ENCODE peak calls at places on chromosomes 7 and 10, in four cellular contexts. H is Peyer's patch, D is Panc1, V is GM23248. K is an unnamed sample. For H3K4me1, the result is how much of the 10 kb centered on the place peaks cover.

GRCh38 chr10:76711374-76711997 is 926.1 kb downstream of the KCNMA1 start:
- DNase-seq in V (no peak), H (no peak), D (no peak), K (no peak)

GRCh38 chr7:922334-923107 is 32.0 kb downstream of the ADAP1 start:
- DNase-seq in V (no peak), H (no peak), D (no peak), K (peak)

GRCh38 chr7:47326808-47327207 is 255.1 kb downstream of the TNS3 start:
- DNase-seq in V (peak), H (no peak), D (no peak), K (peak)

GRCh38 chr10:101060951-101061813 is 607 bp upstream of the KAZALD1 start:
- DNase-seq in H (peak), V (peak), D (no peak), K (peak)

GRCh38 chr7:18843979-18844378 is 273.5 kb downstream of the TWIST1 start:
- DNase-seq in D (no peak), V (no peak), H (no peak), K (no peak)

GRCh38 chr10:79057481-79058275 is 11.1 kb upstream of the ZMIZ1 start:
- DNase-seq in D (no peak), V (no peak), H (no peak), K (peak)

GRCh38 chr7:95693551-95694333 is 78.6 kb upstream of the DYNC1I1 start:
- DNase-seq in D (no peak), V (peak), H (no peak), K (no peak)

GRCh38 chr7:103630318-103630717 is 184.3 kb upstream of the SLC26A5 start:
- DNase-seq in V (peak), H (no peak), D (no peak), K (no peak)

GRCh38 chr10:21650353-21650752 is 116.3 kb downstream of the MLLT10 start:
- DNase-seq in D (no peak), V (no peak), H (no peak), K (no peak)

GRCh38 chr7:42493436-42494198 is 256.6 kb upstream of the GLI3 start:
- DNase-seq in D (no peak), V (peak), H (peak), K (peak)

GRCh38 chr10:1715821-1716220 is 21.5 kb downstream of the ADARB2 start:
- DNase-seq in D (peak), V (no peak), H (no peak), K (no peak)

GRCh38 chr7:105876964-105877601 is 684 bp upstream of the ATXN7L1 start:
- DNase-seq in H (no peak), D (no peak), V (peak), K (peak)

GRCh38 chr7:142689439-142690168 is 59.7 kb upstream of the PRSS1 start:
- DNase-seq in H (no peak), D (no peak), V (no peak), K (no peak)

GRCh38 chr7:57867884-57868701 is 418.1 kb downstream of the ZNF716 start:
- DNase-seq in H (no peak), D (no peak), V (peak), K (no peak)

GRCh38 chr7:137983308-137984008 is 18.4 kb downstream of the CREB3L2 start:
- DNase-seq in V (no peak), D (no peak), H (no peak), K (peak)
- H3K4me1 ChIP-seq in V (half or more), D (under half), H (under half), K (half or more)

DNA sequence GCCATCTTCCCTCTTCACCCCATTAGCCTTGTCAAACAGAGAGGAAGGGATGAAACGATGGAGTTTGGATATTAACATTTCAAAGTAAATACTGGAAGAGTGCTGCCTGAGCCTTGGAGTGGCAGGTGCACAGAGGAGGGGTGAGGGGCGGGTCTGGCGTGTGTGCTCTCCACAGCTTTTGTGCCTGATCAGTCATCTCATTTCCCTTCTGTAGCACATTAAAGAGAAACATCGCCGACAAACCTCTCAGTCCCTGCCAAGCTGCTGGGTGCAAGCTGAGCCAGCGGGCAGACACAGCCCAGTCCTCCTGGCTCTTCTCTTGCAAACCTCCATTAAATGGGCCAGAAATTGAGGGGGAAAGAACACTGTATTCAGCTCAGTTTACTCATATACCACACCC is 76.2 kb downstream of the SLIT1 start:
- DNase-seq in D (no peak), V (no peak), H (no peak), K (no peak)
- H3K27ac ChIP-seq in D (no peak), V (no peak), H (no peak), K (no peak)

GRCh38 chr10:86799188-86799845 is 42.9 kb downstream of the BMPR1A start:
- DNase-seq in V (no peak), D (no peak), H (no peak), K (no peak)
- H3K4me1 ChIP-seq in V (under half), D (under half), H (under half), K (under half)

GRCh38 chr7:100606313-100606712 is 4.2 kb downstream of the PCOLCE start:
- DNase-seq in H (no peak), V (no peak), D (no peak), K (no peak)

GRCh38 chr7:100602889-100603696 is 930 bp downstream of the PCOLCE start:
- DNase-seq in V (peak), H (peak), D (no peak), K (peak)

GRCh38 chr7:100603697-100604077 is 1.5 kb downstream of the PCOLCE start:
- DNase-seq in H (no peak), V (peak), D (no peak), K (no peak)

GRCh38 chr7:100604976-100605911 is 3.1 kb downstream of the PCOLCE start:
- DNase-seq in V (no peak), D (no peak), H (peak), K (no peak)

GRCh38 chr7:100604078-100604975 is 2.2 kb downstream of the PCOLCE start:
- DNase-seq in D (no peak), H (peak), V (peak), K (peak)
- H3K27ac ChIP-seq in D (peak), H (peak), V (peak), K (peak)

DNA sequence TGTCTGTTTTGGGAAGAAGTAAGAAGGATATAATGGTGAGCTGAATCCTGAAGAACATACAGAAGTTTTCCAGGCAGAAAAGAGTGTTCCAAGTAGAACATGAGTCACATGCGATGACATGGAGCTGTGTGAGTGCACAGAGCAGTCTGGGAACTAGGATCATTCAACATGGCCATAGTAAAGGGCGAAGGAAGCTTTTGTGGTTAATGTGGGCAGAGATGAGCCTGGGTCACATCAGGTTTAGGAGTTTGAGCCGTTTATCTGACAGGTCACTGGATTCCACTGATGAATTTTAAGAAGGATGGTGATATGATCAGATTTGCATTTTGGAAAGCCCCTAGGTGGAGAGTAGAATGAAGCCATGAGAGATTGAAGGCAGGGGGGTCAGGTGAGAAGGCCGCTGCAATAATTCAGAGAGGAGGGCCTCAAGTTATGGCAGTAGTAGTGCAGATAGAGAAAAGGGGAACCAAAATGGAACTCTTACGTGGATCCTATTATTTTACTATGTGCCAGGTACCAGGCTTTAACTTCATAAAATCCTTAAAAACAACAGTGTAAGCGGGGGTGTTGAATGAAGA is 171.3 kb downstream of the RNLS start:
- DNase-seq in H (no peak), V (peak), D (no peak), K (no peak)
- H3K4me1 ChIP-seq in H (under half), V (under half), D (under half), K (under half)

GRCh38 chr7:2738766-2739549 is 51.0 kb downstream of the AMZ1 start:
- DNase-seq in V (no peak), D (no peak), H (peak), K (no peak)
- H3K27ac ChIP-seq in V (no peak), D (no peak), H (no peak), K (no peak)

K was measured in tibial artery.